ENCODE peak calls at places on chromosomes 2 and 18, in seven cellular contexts. X is left lung, S is psoas muscle, G is dorsolateral prefrontal cortex, E is stomach, J is bronchial epithelial cell, T is body of pancreas. R is an unnamed sample.

GRCh38 chr18:8699948-8700347 is 5.4 kb upstream of the MTCL1 start:
- DNase-seq in X (no peak), S (no peak), G (no peak), E (no peak), J (no peak), T (no peak), R (no peak)

GRCh38 chr2:113692698-113693428 is 63.6 kb downstream of the SLC35F5 start:
- DNase-seq in X (no peak), S (no peak), G (no peak), E (no peak), J (no peak), T (no peak), R (no peak)

GRCh38 chr18:67919316-67919715 is 402.8 kb upstream of the DSEL start:
- DNase-seq in X (no peak), S (no peak), G (no peak), E (no peak), J (peak), T (no peak), R (no peak)

GRCh38 chr2:23651187-23651983 is 266.4 kb downstream of the KLHL29 start:
- DNase-seq in X (peak), S (no peak), G (no peak), E (no peak), J (peak), T (no peak), R (no peak)

GRCh38 chr2:153875801-153876466 is 4.2 kb downstream of the GALNT13 start:
- DNase-seq in X (no peak), S (no peak), G (no peak), E (no peak), J (no peak), T (no peak), R (no peak)

GRCh38 chr18:59715966-59716369 is 18.7 kb upstream of the CCBE1 start:
- DNase-seq in X (no peak), S (no peak), G (no peak), E (no peak), J (peak), T (no peak), R (no peak)

GRCh38 chr2:235496239-235496621 is 2.4 kb downstream of the AGAP1 start:
- DNase-seq in X (no peak), S (no peak), G (peak), E (no peak), J (peak), T (no peak), R (no peak)

GRCh38 chr2:71358931-71359671 is 27.5 kb downstream of the ZNF638 start:
- DNase-seq in X (no peak), S (peak), G (peak), E (no peak), J (peak), T (no peak), R (no peak)

GRCh38 chr2:187296869-187297268 is 151.2 kb downstream of the CALCRL start:
- DNase-seq in X (no peak), S (no peak), G (no peak), E (no peak), J (no peak), T (no peak), R (no peak)

GRCh38 chr18:73975266-73975665 is 172.4 kb downstream of the FBXO15 start:
- DNase-seq in X (no peak), S (no peak), G (no peak), E (no peak), J (no peak), T (peak), R (no peak)

GRCh38 chr2:240902615-240903041 is 3.5 kb upstream of the CROCC2 start:
- DNase-seq in X (peak), S (no peak), G (no peak), E (no peak), J (no peak), T (no peak), R (no peak)

GRCh38 chr18:3118195-3119010 is 101.4 kb downstream of the MYOM1 start:
- DNase-seq in X (no peak), S (no peak), G (no peak), E (no peak), J (peak), T (peak), R (no peak)

GRCh38 chr18:3119401-3120323 is 100.1 kb downstream of the MYOM1 start:
- DNase-seq in X (no peak), S (no peak), G (no peak), E (no peak), J (peak), T (peak), R (no peak)

GRCh38 chr18:3120356-3120755 is 99.4 kb downstream of the MYOM1 start:
- DNase-seq in X (no peak), S (no peak), G (no peak), E (no peak), J (no peak), T (no peak), R (no peak)

GRCh38 chr18:3122851-3123250 is 96.9 kb downstream of the MYOM1 start:
- DNase-seq in X (no peak), S (no peak), G (no peak), E (no peak), J (no peak), T (no peak), R (no peak)

GRCh38 chr18:3121256-3121655 is 98.5 kb downstream of the MYOM1 start:
- DNase-seq in X (no peak), S (no peak), G (no peak), E (no peak), J (no peak), T (no peak), R (no peak)
- TF ChIP-seq CTCF in X (no peak), S (no peak), G (no peak), E (no peak), J (no peak), T (no peak), R (no peak)

GRCh38 chr2:67842375-67842959 is 220.3 kb downstream of the C1D start:
- DNase-seq in X (no peak), S (no peak), G (no peak), E (no peak), J (no peak), T (no peak), R (no peak)

GRCh38 chr2:67845557-67846114 is 217.2 kb downstream of the C1D start:
- DNase-seq in X (no peak), S (no peak), G (no peak), E (no peak), J (no peak), T (no peak), R (no peak)

GRCh38 chr2:67844024-67844540 is 218.7 kb downstream of the C1D start:
- DNase-seq in X (no peak), S (no peak), G (no peak), E (no peak), J (no peak), T (no peak), R (no peak)

GRCh38 chr2:67848551-67848950 is 214.3 kb downstream of the C1D start:
- DNase-seq in X (no peak), S (no peak), G (no peak), E (no peak), J (no peak), T (no peak), R (no peak)

DNA sequence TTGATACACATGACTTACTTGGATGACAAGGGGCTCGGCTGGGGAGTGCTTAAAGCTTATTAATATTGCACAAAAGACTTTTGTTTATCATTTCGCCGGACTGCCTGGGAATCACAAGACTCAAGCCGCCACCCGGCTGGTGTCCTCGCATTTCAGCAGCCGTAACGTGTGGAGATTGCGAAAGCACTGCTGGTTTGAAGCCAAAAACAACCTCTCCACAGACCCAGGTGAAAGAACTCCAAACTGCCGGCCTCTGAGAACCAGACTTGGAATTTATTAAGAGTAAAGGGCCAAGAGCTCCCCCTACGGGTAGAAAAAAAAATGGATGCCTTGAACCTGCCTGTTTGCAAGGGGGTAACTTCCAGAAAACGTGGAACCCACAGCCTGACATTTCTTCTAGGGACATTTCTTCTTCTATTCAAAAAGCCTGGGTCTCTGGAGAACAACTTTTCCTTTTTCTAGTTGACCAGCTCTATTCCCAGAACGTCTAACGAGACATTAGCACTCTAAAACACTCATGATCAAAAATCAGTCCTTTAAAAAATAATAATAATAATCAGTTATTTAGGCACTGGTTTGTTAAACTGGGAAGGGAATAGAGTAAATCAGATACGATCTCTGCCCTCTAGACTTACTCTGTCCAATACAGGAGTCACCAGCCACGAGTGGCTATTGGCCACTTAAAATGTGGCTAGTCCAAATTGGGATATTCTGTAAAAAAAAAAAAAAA is 216.3 kb downstream of the C1D start:
- DNase-seq in X (peak), S (peak), G (peak), E (peak), J (peak), T (peak), R (peak)
- TF ChIP-seq CTCF in X (peak), S (peak), G (peak), E (peak), J (peak), T (peak), R (peak)

GRCh38 chr2:171244466-171244969 is 83.8 kb upstream of the TLK1 start:
- DNase-seq in X (no peak), S (no peak), G (no peak), E (no peak), J (peak), T (no peak), R (no peak)

GRCh38 chr2:171247741-171248140 is 87.0 kb upstream of the TLK1 start:
- DNase-seq in X (no peak), S (no peak), G (no peak), E (no peak), J (no peak), T (no peak), R (no peak)

GRCh38 chr2:171241771-171242170 is 81.1 kb upstream of the TLK1 start:
- DNase-seq in X (no peak), S (no peak), G (no peak), E (no peak), J (peak), T (no peak), R (no peak)

GRCh38 chr2:171248205-171248662 is 87.5 kb upstream of the TLK1 start:
- DNase-seq in X (no peak), S (no peak), G (no peak), E (no peak), J (no peak), T (no peak), R (no peak)

DNA sequence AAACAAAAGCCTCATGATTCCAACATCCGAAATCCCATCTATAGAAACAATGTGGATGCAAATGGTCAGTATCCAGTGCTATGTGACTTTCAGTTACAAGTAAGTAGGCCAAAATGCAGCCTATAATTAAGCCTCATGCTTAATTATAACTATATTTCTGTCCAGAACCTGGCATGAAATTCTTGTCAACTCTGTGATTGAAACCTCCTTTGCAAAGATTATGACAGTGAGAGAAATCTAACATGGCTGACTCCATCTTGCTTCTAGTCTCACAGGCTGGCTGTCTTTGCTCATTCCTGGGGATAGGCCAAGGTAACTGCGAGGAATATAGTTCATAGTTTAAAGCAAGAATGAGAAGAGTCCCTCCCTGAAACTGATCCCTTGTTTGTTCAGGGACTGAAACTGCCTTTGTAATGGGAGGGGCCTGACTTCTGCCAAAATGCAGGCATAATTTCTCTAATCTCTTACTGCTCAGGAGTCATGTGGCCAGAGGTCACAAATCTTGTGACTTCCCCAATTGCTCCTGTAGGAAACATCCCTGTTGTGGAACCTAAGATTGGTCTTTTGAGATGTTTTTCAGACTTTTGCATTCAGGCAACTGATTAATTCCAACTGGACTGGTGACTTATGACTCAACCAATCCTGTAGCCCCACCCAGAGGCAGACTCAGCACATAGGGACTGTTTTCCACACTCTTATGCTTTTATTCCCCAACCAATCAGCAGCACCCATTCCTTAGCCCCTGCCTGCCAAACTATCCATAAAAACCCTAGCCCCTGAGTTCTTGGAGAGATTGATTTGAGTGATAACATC is 84.5 kb upstream of the TLK1 start:
- DNase-seq in X (no peak), S (no peak), G (no peak), E (no peak), J (peak), T (no peak), R (no peak)
- TF ChIP-seq CTCF in X (no peak), S (no peak), G (no peak), E (no peak), J (peak), T (no peak), R (no peak)

DNA sequence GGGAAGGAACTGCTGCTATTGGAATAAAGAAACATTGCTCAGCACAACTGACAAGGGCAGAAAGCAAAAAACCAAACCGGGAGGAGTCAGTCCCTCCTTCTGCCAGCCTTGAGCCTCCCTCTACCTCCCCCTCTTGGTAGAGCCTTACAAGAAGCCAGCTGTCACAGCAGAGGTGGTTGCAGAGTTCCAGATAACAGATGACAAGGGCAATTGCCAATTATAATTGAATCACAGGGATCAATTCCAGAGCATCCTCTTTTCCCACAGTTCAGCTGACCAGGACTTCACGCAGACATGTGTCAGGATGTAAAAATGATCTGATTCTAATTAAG is 548.2 kb upstream of the LRRTM1 start:
- DNase-seq in X (no peak), S (no peak), G (no peak), E (no peak), J (no peak), T (no peak), R (no peak)
- TF ChIP-seq CTCF in X (no peak), S (no peak), G (no peak), E (no peak), J (no peak), T (no peak), R (peak)

GRCh38 chr2:46461716-46462171 is 17.6 kb upstream of the TMEM247 start:
- DNase-seq in X (no peak), S (no peak), G (no peak), E (no peak), J (peak), T (peak), R (no peak)
- TF ChIP-seq CTCF in X (peak), S (no peak), G (no peak), E (no peak), J (no peak), T (no peak), R (peak)

GRCh38 chr2:73851274-73851673 is 22.5 kb downstream of the STAMBP start:
- DNase-seq in X (no peak), S (no peak), G (no peak), E (peak), J (peak), T (peak), R (no peak)
- TF ChIP-seq CTCF in X (no peak), S (no peak), G (no peak), E (no peak), J (peak), T (peak), R (peak)

GRCh38 chr18:49697757-49698595 is 115.4 kb downstream of the ACAA2 start:
- DNase-seq in X (no peak), S (no peak), G (no peak), E (no peak), J (peak), T (no peak), R (no peak)
- TF ChIP-seq CTCF in X (no peak), S (no peak), G (no peak), E (no peak), J (no peak), T (no peak), R (no peak)

GRCh38 chr2:19764998-19765397 is 136.8 kb downstream of the TTC32 start:
- DNase-seq in X (no peak), S (no peak), G (no peak), E (no peak), J (no peak), T (no peak), R (no peak)

GRCh38 chr2:19767876-19768275 is 133.9 kb downstream of the TTC32 start:
- DNase-seq in X (no peak), S (no peak), G (no peak), E (no peak), J (no peak), T (no peak), R (no peak)

GRCh38 chr2:19774788-19775156 is 127.0 kb downstream of the TTC32 start:
- DNase-seq in X (no peak), S (no peak), G (no peak), E (no peak), J (no peak), T (no peak), R (no peak)

GRCh38 chr2:19772981-19773380 is 128.8 kb downstream of the TTC32 start:
- DNase-seq in X (no peak), S (no peak), G (no peak), E (no peak), J (no peak), T (no peak), R (no peak)

DNA sequence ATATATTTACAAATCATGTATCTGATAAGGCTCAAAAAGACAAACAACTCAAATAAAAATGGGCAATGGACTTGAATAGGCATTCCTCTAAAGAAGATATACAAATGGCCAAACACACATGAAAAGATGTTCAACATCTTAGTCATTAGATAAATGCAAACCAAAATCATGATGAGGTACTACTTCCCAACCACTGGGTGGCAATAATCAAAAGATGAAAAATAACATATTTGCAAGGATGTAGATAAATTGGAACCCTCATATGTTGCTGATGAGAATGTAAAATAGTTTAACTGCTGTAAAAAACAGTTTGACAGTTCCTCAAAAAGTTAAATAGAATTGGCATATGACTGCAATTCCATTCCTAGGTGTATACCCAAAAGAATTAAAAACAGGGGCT is 132.3 kb downstream of the TTC32 start:
- DNase-seq in X (no peak), S (no peak), G (no peak), E (no peak), J (peak), T (no peak), R (no peak)
- TF ChIP-seq CTCF in X (no peak), S (peak), G (no peak), E (no peak), J (peak), T (no peak), R (peak)

GRCh38 chr2:18214936-18215335 is 336.5 kb downstream of the KCNS3 start:
- DNase-seq in X (no peak), S (no peak), G (no peak), E (no peak), J (peak), T (no peak), R (no peak)

GRCh38 chr2:18213986-18214385 is 335.5 kb downstream of the KCNS3 start:
- DNase-seq in X (no peak), S (no peak), G (no peak), E (no peak), J (no peak), T (no peak), R (no peak)

GRCh38 chr2:18218160-18218933 is 339.9 kb downstream of the KCNS3 start:
- DNase-seq in X (no peak), S (no peak), G (no peak), E (no peak), J (peak), T (no peak), R (no peak)

DNA sequence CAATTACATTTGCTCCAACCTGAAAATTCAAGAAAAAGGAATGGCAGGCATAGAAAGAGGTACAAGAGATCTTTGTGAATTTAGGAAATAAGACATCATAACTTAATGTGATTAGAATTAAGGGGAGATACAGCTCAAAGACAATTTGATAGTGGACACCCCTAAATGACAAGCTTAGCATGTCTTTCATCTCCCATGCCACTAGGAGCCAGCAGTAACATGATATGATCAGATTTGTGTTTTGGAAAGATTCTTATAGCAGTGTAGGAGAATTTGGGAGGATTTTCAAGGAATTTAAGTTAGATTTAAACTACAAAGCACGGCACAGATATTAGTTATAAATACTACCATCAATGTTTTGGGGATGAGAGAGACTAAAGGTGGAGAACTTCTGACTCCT is 340.8 kb downstream of the RDH14 start:
- DNase-seq in X (no peak), S (no peak), G (no peak), E (no peak), J (peak), T (no peak), R (no peak)
- TF ChIP-seq CTCF in X (no peak), S (no peak), G (no peak), E (no peak), J (peak), T (no peak), R (no peak)

DNA sequence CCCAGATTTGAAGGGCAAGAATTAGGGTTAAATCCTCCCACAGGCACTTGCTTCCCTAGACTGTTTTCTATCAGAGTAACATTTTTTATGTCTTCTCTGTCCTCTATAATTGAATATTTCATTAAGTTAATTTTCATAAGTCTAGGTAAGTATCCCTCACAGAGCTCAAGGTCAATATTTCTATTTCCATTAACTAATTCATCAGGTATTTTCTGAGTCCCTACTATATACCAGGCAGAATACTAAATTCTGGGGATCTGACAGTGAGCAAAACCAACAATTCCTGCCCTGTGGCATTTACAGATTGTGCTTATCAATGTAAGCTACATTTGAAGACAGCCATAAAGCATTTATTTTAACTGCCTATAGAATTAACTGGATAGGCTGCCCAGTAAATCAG is 86.4 kb upstream of the RBBP8 start:
- DNase-seq in X (no peak), S (no peak), G (no peak), E (no peak), J (no peak), T (no peak), R (no peak)
- TF ChIP-seq CTCF in X (no peak), S (no peak), G (no peak), E (no peak), J (no peak), T (no peak), R (no peak)